ENCODE peak calls at places on chromosomes 13 and 19, in seven cellular contexts. One of them, this sample, is unnamed.

GRCh38 chr13:58495668-58496067 is 864.1 kb downstream of the PCDH17 start:
- DNase-seq in trophoblast cell: no peak
- DNase-seq in mesenchymal stem cell: peak; percentile 12
- DNase-seq in IMR-90: no peak
- DNase-seq in mesendoderm: no peak
- DNase-seq in H9: no peak
- DNase-seq in H1: no peak
- DNase-seq in this sample: no peak

GRCh38 chr19:30059741-30060140 is 117.7 kb downstream of the URI1 start:
- DNase-seq in trophoblast cell: no peak
- DNase-seq in H9: no peak
- DNase-seq in mesenchymal stem cell: no peak
- DNase-seq in IMR-90: no peak
- DNase-seq in mesendoderm: no peak
- DNase-seq in H1: no peak
- DNase-seq in this sample: no peak

GRCh38 chr13:38024431-38024830 is 154.9 kb upstream of the TRPC4 start:
- DNase-seq in trophoblast cell: no peak
- DNase-seq in mesendoderm: no peak
- DNase-seq in H1: no peak
- DNase-seq in IMR-90: no peak
- DNase-seq in mesenchymal stem cell: no peak
- DNase-seq in H9: no peak
- DNase-seq in this sample: no peak

GRCh38 chr19:17524651-17525050 is 13.2 kb downstream of the PGLS start:
- DNase-seq in mesenchymal stem cell: no peak
- DNase-seq in IMR-90: no peak
- DNase-seq in H1: no peak
- DNase-seq in trophoblast cell: no peak
- DNase-seq in mesendoderm: no peak
- DNase-seq in H9: no peak
- DNase-seq in this sample: no peak

GRCh38 chr19:48206402-48207093 is 36.1 kb downstream of the ZSWIM9 start:
- DNase-seq in mesenchymal stem cell: no peak
- DNase-seq in H9: no peak
- DNase-seq in H1: no peak
- DNase-seq in trophoblast cell: no peak
- DNase-seq in mesendoderm: no peak
- DNase-seq in IMR-90: no peak
- DNase-seq in this sample: no peak

GRCh38 chr13:81639984-81640582 is 1299.2 kb upstream of the SPRY2 start:
- DNase-seq in H9: no peak
- DNase-seq in trophoblast cell: no peak
- DNase-seq in IMR-90: no peak
- DNase-seq in mesendoderm: no peak
- DNase-seq in H1: peak; percentile 61
- DNase-seq in mesenchymal stem cell: peak; percentile 17
- DNase-seq in this sample: no peak

GRCh38 chr13:44399045-44399444 is 25.4 kb downstream of the SERP2 start:
- DNase-seq in mesendoderm: no peak
- DNase-seq in H1: no peak
- DNase-seq in trophoblast cell: no peak
- DNase-seq in H9: no peak
- DNase-seq in mesenchymal stem cell: no peak
- DNase-seq in IMR-90: no peak
- DNase-seq in this sample: no peak

GRCh38 chr19:4172861-4173473 is 9.4 kb downstream of the SIRT6 start:
- DNase-seq in H9: peak; percentile 85
- DNase-seq in mesendoderm: peak; percentile 71
- DNase-seq in H1: peak; percentile 98
- DNase-seq in IMR-90: peak; percentile 14
- DNase-seq in mesenchymal stem cell: peak; percentile 52
- DNase-seq in trophoblast cell: peak; percentile 29
- DNase-seq in this sample: peak; percentile 75

GRCh38 chr19:46927893-46928292 is 67.1 kb downstream of the ARHGAP35 start:
- DNase-seq in trophoblast cell: no peak
- DNase-seq in mesenchymal stem cell: no peak
- DNase-seq in H1: no peak
- DNase-seq in H9: no peak
- DNase-seq in mesendoderm: no peak
- DNase-seq in IMR-90: no peak
- DNase-seq in this sample: no peak

GRCh38 chr13:27360562-27360961 is 63.9 kb upstream of the GTF3A start:
- DNase-seq in H9: no peak
- DNase-seq in IMR-90: peak; percentile 10
- DNase-seq in H1: no peak
- DNase-seq in trophoblast cell: no peak
- DNase-seq in mesenchymal stem cell: no peak
- DNase-seq in mesendoderm: no peak
- DNase-seq in this sample: no peak

GRCh38 chr13:94154362-94154761 is 325.1 kb downstream of the DCT start:
- DNase-seq in mesendoderm: peak; percentile 51
- DNase-seq in trophoblast cell: no peak
- DNase-seq in H9: no peak
- DNase-seq in H1: no peak
- DNase-seq in mesenchymal stem cell: no peak
- DNase-seq in IMR-90: peak; percentile 35
- DNase-seq in this sample: no peak
- H4K8ac ChIP-seq in mesendoderm: no peak overlapping the region
- H4K8ac ChIP-seq in trophoblast cell: no peak overlapping the region
- H4K8ac ChIP-seq in H9: no peak overlapping the region
- H4K8ac ChIP-seq in H1: no peak overlapping the region
- H4K8ac ChIP-seq in mesenchymal stem cell: no peak overlapping the region
- H4K8ac ChIP-seq in IMR-90: no peak overlapping the region
- H4K8ac ChIP-seq in this sample: no peak overlapping the region

DNA sequence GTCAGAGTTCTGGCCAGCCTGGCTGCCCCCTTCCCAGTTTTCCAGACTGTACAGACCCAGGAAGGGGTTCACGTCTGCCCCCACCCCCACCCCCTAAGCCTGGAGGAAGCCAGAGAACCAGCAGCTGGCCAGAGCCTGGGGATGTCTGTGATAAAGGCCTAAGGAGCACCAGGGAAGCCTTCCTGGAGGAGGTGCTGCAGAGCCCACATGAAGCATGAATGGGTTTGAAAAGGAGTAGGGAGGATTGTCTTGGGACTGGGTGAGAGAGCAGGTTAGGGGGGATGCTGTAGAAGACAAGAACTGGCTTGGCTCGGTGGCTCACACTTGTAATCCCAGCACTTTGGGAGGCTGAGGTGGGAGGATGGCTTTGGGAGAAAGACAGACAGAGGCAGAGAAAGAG is 5.8 kb downstream of the SHKBP1 start:
- DNase-seq in IMR-90: no peak
- DNase-seq in H9: no peak
- DNase-seq in H1: no peak
- DNase-seq in trophoblast cell: no peak
- DNase-seq in mesenchymal stem cell: no peak
- DNase-seq in mesendoderm: no peak
- DNase-seq in this sample: no peak
- H4K8ac ChIP-seq in IMR-90: no peak overlapping the region
- H4K8ac ChIP-seq in H9: no peak overlapping the region
- H4K8ac ChIP-seq in H1: no peak overlapping the region
- H4K8ac ChIP-seq in trophoblast cell: no peak overlapping the region
- H4K8ac ChIP-seq in mesenchymal stem cell: no peak overlapping the region
- H4K8ac ChIP-seq in mesendoderm: no peak overlapping the region
- H4K8ac ChIP-seq in this sample: no peak overlapping the region

GRCh38 chr13:94246495-94246894 is 233.0 kb downstream of the DCT start:
- DNase-seq in mesenchymal stem cell: no peak
- DNase-seq in trophoblast cell: no peak
- DNase-seq in IMR-90: no peak
- DNase-seq in H1: no peak
- DNase-seq in H9: no peak
- DNase-seq in mesendoderm: no peak
- DNase-seq in this sample: no peak
- H4K8ac ChIP-seq in mesenchymal stem cell: no peak overlapping the region
- H4K8ac ChIP-seq in trophoblast cell: no peak overlapping the region
- H4K8ac ChIP-seq in IMR-90: no peak overlapping the region
- H4K8ac ChIP-seq in H1: no peak overlapping the region
- H4K8ac ChIP-seq in H9: no peak overlapping the region
- H4K8ac ChIP-seq in mesendoderm: no peak overlapping the region
- H4K8ac ChIP-seq in this sample: no peak overlapping the region

GRCh38 chr13:91758724-91759123 is 360.3 kb downstream of the GPC5 start:
- DNase-seq in H1: no peak
- DNase-seq in mesenchymal stem cell: no peak
- DNase-seq in H9: no peak
- DNase-seq in mesendoderm: no peak
- DNase-seq in IMR-90: no peak
- DNase-seq in trophoblast cell: no peak
- DNase-seq in this sample: no peak
- H4K8ac ChIP-seq in H1: no peak overlapping the region
- H4K8ac ChIP-seq in mesenchymal stem cell: no peak overlapping the region
- H4K8ac ChIP-seq in H9: no peak overlapping the region
- H4K8ac ChIP-seq in mesendoderm: no peak overlapping the region
- H4K8ac ChIP-seq in IMR-90: no peak overlapping the region
- H4K8ac ChIP-seq in trophoblast cell: no peak overlapping the region
- H4K8ac ChIP-seq in this sample: no peak overlapping the region

DNA sequence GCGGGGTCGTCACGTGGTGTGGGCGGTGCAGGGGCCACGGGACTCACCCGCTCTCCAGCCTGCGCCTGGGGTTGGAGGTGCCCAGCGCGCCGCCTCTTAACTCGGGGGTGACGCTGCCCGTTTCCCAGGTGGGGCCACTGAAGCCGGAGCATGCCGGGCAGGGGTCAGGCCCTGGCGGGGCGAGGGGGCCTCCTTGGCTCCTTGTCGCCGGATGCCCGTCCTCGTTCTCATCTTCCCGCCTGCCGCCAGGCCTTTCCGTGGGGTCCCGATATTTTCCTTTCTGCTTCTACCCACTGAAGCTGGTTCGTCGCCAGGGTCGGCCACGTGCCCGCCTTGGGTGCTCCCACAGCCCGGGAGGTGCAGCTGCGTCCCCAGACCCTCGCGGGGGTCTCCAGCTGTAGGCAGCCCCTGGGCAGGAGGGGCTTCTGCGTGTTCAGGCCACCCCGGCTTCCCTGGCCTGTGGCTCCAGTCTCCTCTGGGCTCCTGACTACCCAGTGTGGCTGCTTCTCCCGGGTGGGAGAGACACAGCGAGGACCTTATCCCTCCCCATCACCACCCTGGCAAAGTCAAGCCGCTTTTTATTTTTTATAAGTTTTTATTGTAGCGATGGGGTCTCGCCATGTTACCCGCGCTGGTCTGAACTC is 768 bp downstream of the FAM174C start:
- DNase-seq in mesenchymal stem cell: no peak
- DNase-seq in H1: no peak
- DNase-seq in IMR-90: no peak
- DNase-seq in H9: no peak
- DNase-seq in trophoblast cell: no peak
- DNase-seq in mesendoderm: no peak
- DNase-seq in this sample: no peak
- H4K8ac ChIP-seq in mesenchymal stem cell: peak overlapping the region; percentile 78
- H4K8ac ChIP-seq in H1: peak overlapping the region; percentile 70
- H4K8ac ChIP-seq in IMR-90: peak overlapping the region; percentile 59
- H4K8ac ChIP-seq in H9: no peak overlapping the region
- H4K8ac ChIP-seq in trophoblast cell: peak overlapping the region; percentile 80
- H4K8ac ChIP-seq in mesendoderm: no peak overlapping the region
- H4K8ac ChIP-seq in this sample: peak overlapping the region; percentile 72